ENCODE peak calls at places on chromosomes 7 and 10, in six cellular contexts. D is GM23338, M is HL-60, C is GM12878, Q is SK-N-SH, W is HepG2. P is an unnamed sample.

GRCh38 chr10:28668363-28669226 is 8.7 kb upstream of the BAMBI start:
- DNase-seq in D (peak; percentile 77), M (no peak), C (no peak), Q (peak; percentile 88), W (no peak), P (no peak)

GRCh38 chr7:125136341-125136740 is 206.7 kb upstream of the POT1 start:
- DNase-seq in D (peak; percentile 38), M (no peak), C (no peak), Q (no peak), W (no peak), P (peak; percentile 17)

GRCh38 chr7:50752422-50752821 is 30.3 kb downstream of the GRB10 start:
- DNase-seq in D (no peak), M (no peak), C (no peak), Q (no peak), W (no peak), P (no peak)

GRCh38 chr10:86397120-86397519 is 30.5 kb upstream of the GRID1 start:
- DNase-seq in D (no peak), M (no peak), C (no peak), Q (no peak), W (no peak), P (no peak)

GRCh38 chr10:128400564-128400963 is 274.3 kb upstream of the MKI67 start:
- DNase-seq in D (no peak), M (no peak), C (no peak), Q (no peak), W (no peak), P (no peak)

GRCh38 chr7:107934991-107935770 is 44.2 kb downstream of the DLD start:
- DNase-seq in D (peak; percentile 28), M (no peak), C (no peak), Q (no peak), W (no peak), P (no peak)

GRCh38 chr7:99997545-99998137 is 17.8 kb upstream of the ZKSCAN1 start:
- DNase-seq in D (peak; percentile 76), M (no peak), C (no peak), Q (peak; percentile 82), W (peak; percentile 87), P (no peak)

GRCh38 chr10:103626178-103626577 is 132.7 kb downstream of the NEURL1 start:
- DNase-seq in D (no peak), M (no peak), C (no peak), Q (no peak), W (no peak), P (no peak)

GRCh38 chr7:21365866-21366624 is 61.8 kb upstream of the SP4 start:
- DNase-seq in D (no peak), M (no peak), C (no peak), Q (no peak), W (peak; percentile 77), P (no peak)

GRCh38 chr10:68900427-68901105 is 549 bp upstream of the DDX50 start:
- DNase-seq in D (no peak), M (no peak), C (peak; percentile 13), Q (no peak), W (no peak), P (peak; percentile 20)
- TF ChIP-seq POLR2AphosphoS5 in D (peak; percentile 72), M (peak; percentile 92), C (peak; percentile 93), Q (peak; percentile 93), W (peak; percentile 78), P (peak; percentile 92)

DNA sequence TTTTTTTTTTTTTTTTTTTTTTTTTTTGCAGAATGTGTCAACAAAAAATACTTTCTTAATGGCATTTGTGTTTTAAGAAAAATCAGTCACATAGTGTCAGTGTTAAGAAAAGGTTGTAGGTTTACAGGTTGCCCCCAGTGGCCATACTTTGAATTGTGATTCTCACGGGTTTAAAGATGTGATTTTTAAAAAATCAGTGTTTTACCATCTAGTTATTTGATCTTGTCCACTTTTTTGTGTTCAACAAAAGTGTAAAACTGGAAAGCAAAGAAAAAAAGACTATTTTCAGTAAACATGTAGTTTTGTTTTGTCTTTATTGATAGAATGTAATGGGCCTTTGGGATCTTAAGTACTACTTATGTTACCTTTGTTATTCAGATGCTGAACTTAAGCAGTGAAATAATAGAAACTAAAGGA is 25.7 kb downstream of the SUV39H2 start:
- DNase-seq in D (peak; percentile 59), M (no peak), C (no peak), Q (peak; percentile 43), W (peak; percentile 19), P (peak; percentile 8)
- TF ChIP-seq REST in D (no peak), M (no peak), C (no peak), Q (no peak), W (no peak), P (no peak)

GRCh38 chr7:39664057-39664456 is 40.7 kb downstream of the RALA start:
- DNase-seq in D (no peak), M (no peak), C (no peak), Q (no peak), W (no peak), P (no peak)

GRCh38 chr7:39663263-39663662 is 39.9 kb downstream of the RALA start:
- DNase-seq in D (no peak), M (no peak), C (no peak), Q (no peak), W (no peak), P (no peak)

GRCh38 chr7:39664585-39664984 is 41.2 kb downstream of the RALA start:
- DNase-seq in D (no peak), M (no peak), C (no peak), Q (no peak), W (no peak), P (no peak)

GRCh38 chr7:39667354-39667923 is 44.1 kb downstream of the RALA start:
- DNase-seq in D (no peak), M (no peak), C (no peak), Q (no peak), W (no peak), P (no peak)

GRCh38 chr7:39666562-39666961 is 43.2 kb downstream of the RALA start:
- DNase-seq in D (peak; percentile 48), M (no peak), C (no peak), Q (no peak), W (no peak), P (no peak)
- H3K4me3 ChIP-seq in D (no peak overlapping the region), M (no peak overlapping the region), C (no peak overlapping the region), Q (no peak overlapping the region), W (no peak overlapping the region), P (no peak overlapping the region)

GRCh38 chr10:14571866-14572507 is 202.7 kb downstream of the FAM107B start:
- DNase-seq in D (no peak), M (no peak), C (no peak), Q (no peak), W (peak; percentile 96), P (no peak)
- TF ChIP-seq POLR2AphosphoS5 in D (no peak), M (no peak), C (no peak), Q (no peak), W (no peak), P (no peak)

DNA sequence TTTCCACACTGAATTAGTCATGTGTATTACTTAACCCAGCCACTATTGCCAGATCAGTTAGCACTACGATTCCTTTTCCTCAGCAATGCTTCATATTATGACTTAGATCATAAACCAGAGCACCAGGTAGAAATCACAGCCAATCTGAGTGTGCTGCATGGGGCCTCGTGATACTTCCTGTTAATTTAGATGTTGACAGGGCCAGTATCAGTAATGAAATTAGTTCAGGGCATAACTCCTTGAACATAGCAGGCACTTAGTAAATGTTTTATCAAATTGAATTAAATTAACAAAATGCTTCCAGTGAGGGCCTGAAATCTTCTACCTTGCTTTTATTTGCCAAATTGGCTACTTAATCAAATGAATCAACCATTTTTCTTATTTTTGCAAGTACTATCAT is 169.3 kb upstream of the LRGUK start:
- DNase-seq in D (no peak), M (no peak), C (no peak), Q (peak; percentile 66), W (no peak), P (no peak)
- TF ChIP-seq REST in D (no peak), M (no peak), C (no peak), Q (no peak), W (no peak), P (no peak)

GRCh38 chr7:93117327-93117726 is 452 bp downstream of the SAMD9 start:
- DNase-seq in D (no peak), M (no peak), C (no peak), Q (no peak), W (no peak), P (no peak)
- H3K4me3 ChIP-seq in D (no peak overlapping the region), M (peak overlapping the region; percentile 45), C (peak overlapping the region; percentile 73), Q (peak overlapping the region; percentile 57), W (peak overlapping the region; percentile 68), P (peak overlapping the region; percentile 43)

GRCh38 chr7:159310457-159311171 is 165.9 kb upstream of the VIPR2 start:
- DNase-seq in D (no peak), M (no peak), C (no peak), Q (no peak), W (peak; percentile 83), P (no peak)
- TF ChIP-seq POLR2AphosphoS5 in D (no peak), M (no peak), C (no peak), Q (no peak), W (no peak), P (no peak)

DNA sequence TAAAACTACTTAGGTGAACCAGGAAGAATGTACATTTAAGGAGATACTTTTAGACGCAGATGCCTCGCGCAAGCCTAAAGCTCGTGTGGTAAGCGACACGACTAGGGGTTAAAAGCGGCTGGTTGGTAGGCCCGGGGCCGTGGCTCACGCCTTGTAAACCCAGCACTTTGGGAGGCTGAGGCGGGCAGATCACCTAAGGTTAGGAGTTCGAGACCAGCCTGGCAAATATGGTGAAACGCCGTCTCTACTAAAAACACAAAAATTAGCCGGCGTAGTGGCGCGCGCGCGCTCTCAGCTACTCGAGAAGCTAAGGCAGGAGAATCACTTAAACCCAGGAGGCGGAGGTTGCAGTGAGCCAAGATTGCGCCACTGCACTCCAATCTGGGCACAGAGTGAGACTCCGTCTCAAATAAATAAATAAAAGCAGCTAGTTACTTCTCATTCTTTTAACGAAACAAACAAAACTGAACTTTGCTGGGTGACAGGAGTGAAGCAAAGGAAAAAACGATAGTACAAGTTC is 879 bp downstream of the NUDT5 start:
- DNase-seq in D (peak; percentile 40), M (no peak), C (no peak), Q (peak; percentile 35), W (no peak), P (no peak)
- TF ChIP-seq REST in D (no peak), M (no peak), C (no peak), Q (no peak), W (no peak), P (no peak)